ENCODE peak calls at places on chromosomes 16 and 17, in seven cellular contexts. One of them, this sample, is unnamed.
A peak's percentile ranks its signal among the peaks of the same experiment; 100 is the strongest.

GRCh38 chr17:1562178-1562643 is 381 bp downstream of the PITPNA start:
- DNase-seq in IMR-90: no peak
- DNase-seq in mesendoderm: no peak
- DNase-seq in neuronal stem cell: no peak
- DNase-seq in mesenchymal stem cell: peak; percentile 54
- DNase-seq in trophoblast cell: no peak
- DNase-seq in H9: peak; percentile 65
- DNase-seq in this sample: no peak

GRCh38 chr16:67883872-67884261 is 818 bp upstream of the NRN1L start:
- DNase-seq in IMR-90: peak; percentile 26
- DNase-seq in mesendoderm: peak; percentile 73
- DNase-seq in neuronal stem cell: peak; percentile 45
- DNase-seq in mesenchymal stem cell: no peak
- DNase-seq in trophoblast cell: peak; percentile 32
- DNase-seq in H9: peak; percentile 86
- DNase-seq in this sample: peak; percentile 90

GRCh38 chr17:74325743-74326379 is at the start of gene KIF19:
- DNase-seq in IMR-90: no peak
- DNase-seq in mesendoderm: peak; percentile 67
- DNase-seq in neuronal stem cell: peak; percentile 52
- DNase-seq in mesenchymal stem cell: no peak
- DNase-seq in trophoblast cell: no peak
- DNase-seq in H9: peak; percentile 83
- DNase-seq in this sample: no peak

GRCh38 chr17:78538033-78538776 is 39.0 kb downstream of the DNAH17 start:
- DNase-seq in IMR-90: no peak
- DNase-seq in mesendoderm: peak; percentile 32
- DNase-seq in neuronal stem cell: no peak
- DNase-seq in mesenchymal stem cell: no peak
- DNase-seq in trophoblast cell: no peak
- DNase-seq in H9: no peak
- DNase-seq in this sample: no peak

GRCh38 chr16:23941963-23942564 is 106.3 kb downstream of the PRKCB start:
- DNase-seq in IMR-90: no peak
- DNase-seq in mesendoderm: no peak
- DNase-seq in neuronal stem cell: no peak
- DNase-seq in mesenchymal stem cell: no peak
- DNase-seq in trophoblast cell: no peak
- DNase-seq in H9: no peak
- DNase-seq in this sample: no peak

GRCh38 chr17:41645371-41646063 is 21.1 kb upstream of the KRT17 start:
- DNase-seq in IMR-90: peak; percentile 78
- DNase-seq in mesendoderm: peak; percentile 81
- DNase-seq in neuronal stem cell: no peak
- DNase-seq in mesenchymal stem cell: peak; percentile 71
- DNase-seq in trophoblast cell: no peak
- DNase-seq in H9: no peak
- DNase-seq in this sample: no peak

GRCh38 chr16:57775661-57776469 is 26.4 kb downstream of the KIFC3 start:
- DNase-seq in IMR-90: no peak
- DNase-seq in mesendoderm: peak; percentile 99
- DNase-seq in neuronal stem cell: peak; percentile 81
- DNase-seq in mesenchymal stem cell: peak; percentile 54
- DNase-seq in trophoblast cell: no peak
- DNase-seq in H9: peak; percentile 98
- DNase-seq in this sample: peak; percentile 84

GRCh38 chr16:65180986-65181710 is 59.3 kb upstream of the CDH11 start:
- DNase-seq in IMR-90: no peak
- DNase-seq in mesendoderm: no peak
- DNase-seq in neuronal stem cell: no peak
- DNase-seq in mesenchymal stem cell: no peak
- DNase-seq in trophoblast cell: no peak
- DNase-seq in H9: no peak
- DNase-seq in this sample: no peak

DNA sequence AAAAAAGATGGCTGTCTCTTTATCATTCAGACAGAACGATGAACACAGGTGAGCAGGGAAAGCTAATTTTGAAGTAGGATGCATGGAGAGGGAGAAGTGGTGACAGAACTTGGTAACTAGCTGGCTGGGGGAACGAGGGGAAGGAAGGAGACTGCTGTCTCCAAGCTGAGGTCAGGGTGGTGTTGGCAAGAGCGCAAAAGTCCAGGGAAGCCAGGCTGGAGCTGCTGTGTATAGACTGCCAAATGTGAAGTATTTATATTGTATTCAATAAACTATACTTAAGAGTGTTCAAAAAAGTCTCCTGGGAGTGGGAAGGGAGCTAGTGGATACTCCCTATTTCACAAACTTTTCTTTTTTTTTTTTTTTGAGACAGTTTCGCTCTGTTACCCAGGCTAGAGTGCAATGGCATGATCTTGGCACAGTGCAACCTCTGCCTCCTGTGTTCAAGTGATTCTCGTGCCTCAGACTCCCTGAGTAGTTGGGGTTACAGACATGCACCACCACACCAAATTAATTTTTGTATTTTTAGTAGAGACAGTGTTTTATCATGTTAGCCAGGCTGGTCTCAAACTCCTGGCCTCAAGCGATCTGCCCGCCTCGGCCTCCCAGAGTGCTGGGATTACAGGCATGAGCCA is 8.2 kb downstream of the TMEM106A start:
- DNase-seq in IMR-90: no peak
- DNase-seq in mesendoderm: no peak
- DNase-seq in neuronal stem cell: no peak
- DNase-seq in mesenchymal stem cell: no peak
- DNase-seq in trophoblast cell: no peak
- DNase-seq in H9: no peak
- DNase-seq in this sample: peak; percentile 10
- H2BK120ac ChIP-seq in IMR-90: no peak overlapping the region
- H2BK120ac ChIP-seq in mesendoderm: no peak overlapping the region
- H2BK120ac ChIP-seq in neuronal stem cell: no peak overlapping the region
- H2BK120ac ChIP-seq in mesenchymal stem cell: no peak overlapping the region
- H2BK120ac ChIP-seq in trophoblast cell: no peak overlapping the region
- H2BK120ac ChIP-seq in H9: no peak overlapping the region
- H2BK120ac ChIP-seq in this sample: no peak overlapping the region

DNA sequence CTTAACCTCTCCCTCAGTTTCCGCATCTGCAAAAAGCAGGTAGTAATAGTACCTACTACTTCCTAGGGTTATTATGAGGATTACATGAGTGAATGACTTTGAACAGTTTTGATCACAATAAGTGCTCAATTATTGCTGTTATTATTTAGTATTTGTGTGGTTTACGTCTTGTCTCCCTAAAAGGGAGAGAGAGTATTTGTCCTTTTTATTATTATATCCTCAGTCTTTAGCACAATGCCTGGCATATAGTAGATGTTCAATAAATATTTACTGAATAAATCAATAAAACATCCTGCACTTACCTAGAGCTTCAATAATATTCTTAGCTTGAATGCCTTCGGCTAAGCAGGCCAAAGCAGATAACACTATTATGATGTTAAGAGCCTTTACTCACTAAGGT is 160.0 kb downstream of the TANC2 start:
- DNase-seq in IMR-90: no peak
- DNase-seq in mesendoderm: no peak
- DNase-seq in neuronal stem cell: no peak
- DNase-seq in mesenchymal stem cell: no peak
- DNase-seq in trophoblast cell: no peak
- DNase-seq in H9: no peak
- DNase-seq in this sample: no peak
- H2BK120ac ChIP-seq in IMR-90: no peak overlapping the region
- H2BK120ac ChIP-seq in mesendoderm: no peak overlapping the region
- H2BK120ac ChIP-seq in neuronal stem cell: no peak overlapping the region
- H2BK120ac ChIP-seq in mesenchymal stem cell: no peak overlapping the region
- H2BK120ac ChIP-seq in trophoblast cell: no peak overlapping the region
- H2BK120ac ChIP-seq in H9: no peak overlapping the region
- H2BK120ac ChIP-seq in this sample: no peak overlapping the region

GRCh38 chr16:2828521-2828840 is 1.6 kb upstream of the ZG16B start:
- DNase-seq in IMR-90: no peak
- DNase-seq in mesendoderm: no peak
- DNase-seq in neuronal stem cell: no peak
- DNase-seq in mesenchymal stem cell: no peak
- DNase-seq in trophoblast cell: no peak
- DNase-seq in H9: no peak
- DNase-seq in this sample: no peak

GRCh38 chr16:2827831-2828520 is 2.1 kb upstream of the ZG16B start:
- DNase-seq in IMR-90: no peak
- DNase-seq in mesendoderm: no peak
- DNase-seq in neuronal stem cell: no peak
- DNase-seq in mesenchymal stem cell: no peak
- DNase-seq in trophoblast cell: peak; percentile 95
- DNase-seq in H9: no peak
- DNase-seq in this sample: no peak

GRCh38 chr16:2829501-2830354 is at the start of gene ZG16B:
- DNase-seq in IMR-90: no peak
- DNase-seq in mesendoderm: no peak
- DNase-seq in neuronal stem cell: no peak
- DNase-seq in mesenchymal stem cell: peak; percentile 10
- DNase-seq in trophoblast cell: peak; percentile 63
- DNase-seq in H9: no peak
- DNase-seq in this sample: no peak

GRCh38 chr16:2830355-2830695 is 222 bp downstream of the ZG16B start:
- DNase-seq in IMR-90: no peak
- DNase-seq in mesendoderm: no peak
- DNase-seq in neuronal stem cell: no peak
- DNase-seq in mesenchymal stem cell: no peak
- DNase-seq in trophoblast cell: no peak
- DNase-seq in H9: no peak
- DNase-seq in this sample: no peak

DNA sequence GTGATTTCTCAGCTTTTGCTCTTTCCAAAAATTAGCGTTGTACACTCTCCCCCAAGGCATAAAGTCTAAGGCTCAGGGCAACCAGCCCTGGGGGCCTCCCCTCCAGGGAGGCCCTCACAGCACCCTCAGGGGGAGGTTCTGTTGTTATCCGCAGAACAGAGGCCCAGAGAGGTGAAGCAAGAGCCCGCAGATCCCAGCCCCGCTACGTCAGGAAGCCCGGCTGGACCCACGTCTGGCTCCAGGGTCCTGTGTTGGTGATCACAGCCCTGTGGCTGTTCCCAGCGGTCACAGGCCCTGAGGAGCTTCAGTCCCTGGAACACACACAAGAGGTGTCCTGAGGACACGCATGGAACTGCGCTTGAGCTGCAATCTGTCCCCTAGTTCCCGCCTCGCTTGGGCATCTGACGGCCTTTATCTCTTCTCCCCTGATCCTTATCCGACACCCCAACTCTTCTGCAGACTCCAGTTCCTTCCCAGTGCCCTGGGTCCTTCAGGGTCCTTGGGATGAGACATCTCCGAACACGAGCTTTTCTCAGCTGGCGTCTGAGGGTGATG is 1.1 kb upstream of the ZG16B start:
- DNase-seq in IMR-90: no peak
- DNase-seq in mesendoderm: no peak
- DNase-seq in neuronal stem cell: no peak
- DNase-seq in mesenchymal stem cell: no peak
- DNase-seq in trophoblast cell: peak; percentile 99
- DNase-seq in H9: no peak
- DNase-seq in this sample: no peak
- H2BK120ac ChIP-seq in IMR-90: no peak overlapping the region
- H2BK120ac ChIP-seq in mesendoderm: no peak overlapping the region
- H2BK120ac ChIP-seq in neuronal stem cell: no peak overlapping the region
- H2BK120ac ChIP-seq in mesenchymal stem cell: no peak overlapping the region
- H2BK120ac ChIP-seq in trophoblast cell: no peak overlapping the region
- H2BK120ac ChIP-seq in H9: no peak overlapping the region
- H2BK120ac ChIP-seq in this sample: no peak overlapping the region

GRCh38 chr17:72104863-72105234 is 16.0 kb upstream of the SOX9 start:
- DNase-seq in IMR-90: no peak
- DNase-seq in mesendoderm: peak; percentile 61
- DNase-seq in neuronal stem cell: no peak
- DNase-seq in mesenchymal stem cell: no peak
- DNase-seq in trophoblast cell: no peak
- DNase-seq in H9: no peak
- DNase-seq in this sample: no peak
- H2BK120ac ChIP-seq in IMR-90: no peak overlapping the region
- H2BK120ac ChIP-seq in mesendoderm: no peak overlapping the region
- H2BK120ac ChIP-seq in neuronal stem cell: no peak overlapping the region
- H2BK120ac ChIP-seq in mesenchymal stem cell: no peak overlapping the region
- H2BK120ac ChIP-seq in trophoblast cell: no peak overlapping the region
- H2BK120ac ChIP-seq in H9: no peak overlapping the region
- H2BK120ac ChIP-seq in this sample: no peak overlapping the region

GRCh38 chr17:38734235-38734633 is 4.1 kb downstream of the CISD3 start:
- DNase-seq in IMR-90: no peak
- DNase-seq in mesendoderm: no peak
- DNase-seq in neuronal stem cell: no peak
- DNase-seq in mesenchymal stem cell: no peak
- DNase-seq in trophoblast cell: no peak
- DNase-seq in H9: no peak
- DNase-seq in this sample: no peak

GRCh38 chr17:38735161-38735997 is 5.2 kb downstream of the CISD3 start:
- DNase-seq in IMR-90: no peak
- DNase-seq in mesendoderm: peak; percentile 44
- DNase-seq in neuronal stem cell: no peak
- DNase-seq in mesenchymal stem cell: peak; percentile 45
- DNase-seq in trophoblast cell: no peak
- DNase-seq in H9: peak; percentile 82
- DNase-seq in this sample: no peak

GRCh38 chr17:38731526-38732294 is 1.6 kb downstream of the CISD3 start:
- DNase-seq in IMR-90: no peak
- DNase-seq in mesendoderm: no peak
- DNase-seq in neuronal stem cell: no peak
- DNase-seq in mesenchymal stem cell: no peak
- DNase-seq in trophoblast cell: no peak
- DNase-seq in H9: no peak
- DNase-seq in this sample: no peak

GRCh38 chr17:38732376-38733314 is 2.5 kb downstream of the CISD3 start:
- DNase-seq in IMR-90: no peak
- DNase-seq in mesendoderm: no peak
- DNase-seq in neuronal stem cell: no peak
- DNase-seq in mesenchymal stem cell: no peak
- DNase-seq in trophoblast cell: no peak
- DNase-seq in H9: no peak
- DNase-seq in this sample: no peak

GRCh38 chr17:38733315-38734234 is 3.4 kb downstream of the CISD3 start:
- DNase-seq in IMR-90: no peak
- DNase-seq in mesendoderm: peak; percentile 62
- DNase-seq in neuronal stem cell: no peak
- DNase-seq in mesenchymal stem cell: no peak
- DNase-seq in trophoblast cell: no peak
- DNase-seq in H9: peak; percentile 70
- DNase-seq in this sample: no peak
- H2BK120ac ChIP-seq in IMR-90: no peak overlapping the region
- H2BK120ac ChIP-seq in mesendoderm: no peak overlapping the region
- H2BK120ac ChIP-seq in neuronal stem cell: no peak overlapping the region
- H2BK120ac ChIP-seq in mesenchymal stem cell: no peak overlapping the region
- H2BK120ac ChIP-seq in trophoblast cell: no peak overlapping the region
- H2BK120ac ChIP-seq in H9: no peak overlapping the region
- H2BK120ac ChIP-seq in this sample: no peak overlapping the region